ENCODE peak calls at places on chromosome 21, in four cellular contexts. R is A549, E is K562, S is H1. X is an unnamed sample. For H3K4me1, the result is how much of the 10 kb centered on the place peaks cover.

GRCh38 chr21:30408782-30409494 is 13.1 kb downstream of the KRTAP13-1 start:
- DNase-seq in S (peak), E (peak), R (peak), X (no peak)

GRCh38 chr21:34857122-34857713 is 188.4 kb downstream of the CLIC6 start:
- DNase-seq in S (no peak), E (no peak), R (no peak), X (peak)

GRCh38 chr21:29299046-29299905 is 554 bp downstream of the BACH1 start:
- DNase-seq in R (peak), S (no peak), E (peak), X (peak)

GRCh38 chr21:19541612-19542011 is 1138.0 kb upstream of the TMPRSS15 start:
- DNase-seq in S (no peak), R (no peak), E (no peak), X (no peak)

GRCh38 chr21:42974832-42975820 is 764 bp downstream of the PKNOX1 start:
- DNase-seq in R (peak), E (peak), S (no peak), X (peak)

GRCh38 chr21:25127811-25128210 is 479.5 kb downstream of the MRPL39 start:
- DNase-seq in R (no peak), E (no peak), S (no peak), X (no peak)

GRCh38 chr21:26404288-26404687 is 168.8 kb downstream of the CYYR1 start:
- DNase-seq in S (no peak), R (no peak), E (no peak), X (no peak)

GRCh38 chr21:26495283-26495849 is 77.7 kb downstream of the CYYR1 start:
- DNase-seq in S (no peak), R (no peak), E (no peak), X (no peak)

GRCh38 chr21:35974801-35975200 is 85.5 kb downstream of the SETD4 start:
- DNase-seq in R (no peak), S (no peak), E (no peak), X (no peak)

GRCh38 chr21:29091032-29091431 is 17.6 kb upstream of the CCT8 start:
- DNase-seq in S (no peak), R (peak), E (no peak), X (peak)

DNA sequence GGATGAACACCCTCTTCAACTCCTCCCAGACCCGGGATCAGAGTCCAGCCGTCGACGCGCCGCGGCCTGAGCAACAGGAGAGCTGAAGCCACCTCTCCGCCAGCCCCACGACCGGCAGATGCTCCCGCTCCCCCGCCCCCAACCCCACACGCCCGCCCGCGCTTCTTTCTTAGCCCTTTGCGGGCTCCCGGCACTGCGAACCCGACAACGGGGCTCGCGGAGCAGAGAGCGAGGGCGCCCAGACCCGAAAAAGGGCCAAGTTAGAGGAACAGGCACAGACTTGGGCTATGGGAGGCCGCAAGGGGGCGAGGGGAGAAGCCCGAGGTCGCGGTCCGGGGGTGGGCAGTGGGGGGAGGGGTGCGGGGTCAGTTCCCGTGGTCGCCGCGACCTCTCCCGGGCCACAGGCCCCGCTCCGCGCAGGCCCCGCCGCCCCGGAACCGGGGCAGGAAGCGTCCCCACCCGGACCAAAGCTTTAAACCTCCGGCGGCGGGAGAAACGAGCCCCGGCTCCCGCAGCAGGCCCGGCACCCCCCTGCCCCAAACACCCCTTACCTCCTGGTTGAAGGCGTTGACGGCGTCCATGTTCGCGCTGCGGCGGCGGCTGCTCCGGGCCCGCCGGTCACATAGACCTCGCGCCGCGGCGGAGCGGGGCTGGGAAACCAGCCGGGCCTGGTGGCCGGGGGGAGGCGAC is 661 bp downstream of the SCAF4 start:
- DNase-seq in S (no peak), E (peak), R (peak), X (no peak)
- TF ChIP-seq JUN in S (no peak), E (peak), R (no peak), X (no peak)

GRCh38 chr21:40852563-40852962 is 5.6 kb upstream of the DSCAM start:
- DNase-seq in R (no peak), S (no peak), E (no peak), X (no peak)

GRCh38 chr21:40850071-40850470 is 3.1 kb upstream of the DSCAM start:
- DNase-seq in S (no peak), E (no peak), R (no peak), X (no peak)

GRCh38 chr21:40851749-40852148 is 4.8 kb upstream of the DSCAM start:
- DNase-seq in E (no peak), R (no peak), S (no peak), X (no peak)

GRCh38 chr21:40853956-40854688 is 7.2 kb upstream of the DSCAM start:
- DNase-seq in R (no peak), E (no peak), S (no peak), X (no peak)
- TF ChIP-seq MAX in R (no peak), E (no peak), S (peak), X (no peak)

GRCh38 chr21:44059710-44060109 is 47.5 kb upstream of the PWP2 start:
- DNase-seq in R (no peak), E (no peak), S (no peak), X (no peak)
- H3K4me1 ChIP-seq in R (under half), E (under half), S (under half), X (under half)

DNA sequence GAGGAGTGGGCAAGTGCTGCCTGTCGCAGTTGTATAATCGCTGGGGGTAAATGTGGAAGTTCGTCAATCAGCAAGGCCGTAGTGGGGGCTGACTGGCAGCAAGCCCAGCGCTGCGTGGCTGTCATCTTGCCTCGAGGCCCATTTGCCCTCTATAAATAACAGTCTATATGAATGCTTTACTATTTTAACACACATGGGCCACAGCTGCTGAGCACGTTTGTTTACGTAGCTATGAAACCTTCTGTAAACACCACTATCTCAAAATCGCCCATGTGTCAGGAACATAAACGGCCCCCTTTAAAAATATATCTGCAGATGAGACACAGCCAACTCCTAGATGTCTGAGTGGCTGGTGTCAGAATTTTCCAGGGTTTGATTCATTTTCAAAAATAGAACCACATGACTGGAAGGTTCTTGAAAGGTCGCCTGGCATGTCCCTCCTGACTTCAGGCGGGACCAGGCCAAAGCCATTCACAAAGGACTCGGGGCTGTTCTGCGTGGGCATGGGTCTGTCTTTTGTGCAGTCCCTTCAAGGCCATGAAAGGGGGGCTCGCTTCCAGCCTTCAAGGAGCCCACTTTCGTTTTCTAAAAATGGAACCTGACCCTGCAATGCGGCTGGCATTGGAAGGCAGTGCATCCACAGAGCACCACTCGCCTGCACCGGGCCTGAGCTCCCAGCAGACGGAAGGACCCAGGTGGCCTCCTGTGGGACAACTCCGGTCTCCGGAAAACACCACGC is 205.5 kb downstream of the KCNJ6 start:
- DNase-seq in E (no peak), R (no peak), S (no peak), X (no peak)
- TF ChIP-seq JUN in E (no peak), R (no peak), S (no peak), X (no peak)

DNA sequence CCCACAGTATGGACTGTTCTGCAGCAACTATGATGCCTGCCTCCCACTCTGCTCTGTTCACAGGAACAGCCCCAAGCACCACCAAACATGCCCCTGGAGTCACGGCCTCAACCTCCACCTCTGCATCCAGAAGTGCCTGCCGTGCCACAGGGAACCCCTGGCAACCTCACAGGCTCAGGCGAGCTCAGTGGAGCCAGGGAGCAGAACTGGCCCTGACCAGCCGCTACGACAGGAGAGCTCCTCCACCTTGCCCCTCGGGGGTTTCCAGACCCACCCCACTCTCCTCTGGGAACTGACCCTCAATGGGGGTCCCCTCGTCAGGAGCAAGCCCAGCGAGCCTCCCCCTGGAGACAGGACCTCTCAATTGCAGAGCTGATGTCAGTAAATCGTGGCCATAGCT is 13.0 kb downstream of the MRAP start:
- DNase-seq in S (no peak), E (no peak), R (no peak), X (no peak)
- TF ChIP-seq MAX in S (no peak), E (no peak), R (no peak), X (no peak)

DNA sequence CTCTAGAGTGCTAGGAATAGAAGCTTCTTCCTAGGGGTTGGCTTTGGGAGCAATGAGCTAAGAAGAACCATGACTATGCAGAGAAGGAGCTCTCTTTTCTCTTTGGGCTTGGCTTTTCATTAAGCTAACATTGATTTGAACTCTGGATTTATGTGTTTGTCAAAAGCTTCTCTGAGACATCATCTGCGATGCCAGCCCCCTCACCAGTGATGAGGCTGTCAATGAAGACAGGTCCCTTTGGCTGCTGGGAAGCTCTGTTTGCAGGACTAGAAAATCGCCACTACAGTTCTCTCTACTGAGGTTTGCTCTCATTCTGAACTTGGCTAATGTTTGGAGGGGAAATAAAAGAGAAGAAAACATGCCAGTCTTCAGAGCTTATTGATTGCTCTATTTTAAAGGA is 185.0 kb downstream of the PCP4 start:
- DNase-seq in R (no peak), E (no peak), S (no peak), X (no peak)
- H3K4me1 ChIP-seq in R (under half), E (under half), S (under half), X (under half)

DNA sequence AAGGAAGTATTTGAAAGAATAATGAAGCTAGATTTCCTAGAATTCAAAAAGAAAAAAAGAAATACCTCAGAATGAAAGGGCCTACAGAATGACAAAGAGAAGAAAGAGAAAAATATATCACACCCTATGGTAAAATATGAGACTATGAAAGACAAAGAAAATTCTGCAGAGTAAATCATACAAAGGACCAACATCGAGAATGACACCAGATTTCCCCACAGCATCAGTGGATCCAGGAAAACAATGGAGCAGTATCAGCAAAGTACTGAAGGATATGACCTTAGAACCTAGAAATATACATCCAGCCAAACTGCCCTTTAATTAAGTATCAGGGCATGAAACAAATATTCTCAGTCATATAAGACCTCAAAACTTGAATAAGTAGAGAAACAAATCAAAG is 21.2 kb upstream of the IFNAR2 start:
- DNase-seq in R (no peak), S (no peak), E (no peak), X (no peak)
- TF ChIP-seq JUN in R (no peak), S (no peak), E (no peak), X (no peak)

DNA sequence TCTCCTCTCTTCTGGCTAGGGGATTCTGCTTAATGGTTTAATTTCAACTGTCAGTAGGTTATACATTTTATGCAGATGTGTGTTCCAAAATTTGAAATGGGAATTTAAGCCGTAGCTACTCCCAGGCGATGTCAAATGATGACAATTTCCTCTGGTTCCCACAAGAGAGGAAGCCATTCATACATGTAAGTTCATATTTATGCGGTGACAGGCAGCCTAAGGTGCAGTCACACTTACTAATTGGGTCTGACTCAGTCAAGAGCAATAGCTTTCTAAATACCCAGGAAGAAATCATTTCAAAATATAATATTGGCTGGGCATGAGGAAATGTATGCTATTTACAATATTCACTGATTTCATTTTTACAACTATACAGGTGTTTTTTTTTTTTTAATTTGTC is 1.3 kb downstream of the DSCAM start:
- DNase-seq in E (no peak), R (no peak), S (no peak), X (no peak)
- TF ChIP-seq MAX in E (no peak), R (no peak), S (no peak), X (no peak)